ENCODE peak calls at places on chromosomes 4 and X, in four cellular contexts. One of them, this sample, is unnamed.
A peak's percentile ranks its signal among the peaks of the same experiment; 100 is the strongest.

GRCh38 chr4:12137556-12137955 is 708.9 kb upstream of the HS3ST1 start:
- ATAC-seq in upper lobe of left lung: no peak
- ATAC-seq in K562: no peak
- ATAC-seq in HepG2: no peak
- ATAC-seq in this sample: no peak

GRCh38 chr4:118335316-118335715 is 17.5 kb downstream of the PRSS12 start:
- ATAC-seq in upper lobe of left lung: no peak
- ATAC-seq in K562: no peak
- ATAC-seq in HepG2: no peak
- ATAC-seq in this sample: no peak

GRCh38 chr4:86965019-86965976 is 30.5 kb downstream of the AFF1 start:
- ATAC-seq in upper lobe of left lung: no peak
- ATAC-seq in K562: no peak
- ATAC-seq in HepG2: no peak
- ATAC-seq in this sample: no peak

GRCh38 chrX:66602381-66602938 is 36.4 kb downstream of the EDA2R start:
- ATAC-seq in upper lobe of left lung: no peak
- ATAC-seq in K562: no peak
- ATAC-seq in HepG2: peak; percentile 65
- ATAC-seq in this sample: no peak

GRCh38 chr4:8439168-8439567 is 1.4 kb downstream of the ACOX3 start:
- ATAC-seq in upper lobe of left lung: no peak
- ATAC-seq in K562: no peak
- ATAC-seq in HepG2: no peak
- ATAC-seq in this sample: no peak

GRCh38 chr4:73707269-73707875 is 33.0 kb upstream of the CXCL8 start:
- ATAC-seq in upper lobe of left lung: no peak
- ATAC-seq in K562: peak; percentile 5
- ATAC-seq in HepG2: no peak
- ATAC-seq in this sample: no peak

GRCh38 chr4:26171953-26172352 is 148.9 kb upstream of the RBPJ start:
- ATAC-seq in upper lobe of left lung: no peak
- ATAC-seq in K562: no peak
- ATAC-seq in HepG2: no peak
- ATAC-seq in this sample: peak; percentile 16

GRCh38 chr4:137749466-137749865 is 217.2 kb upstream of the PCDH18 start:
- ATAC-seq in upper lobe of left lung: no peak
- ATAC-seq in K562: no peak
- ATAC-seq in HepG2: no peak
- ATAC-seq in this sample: no peak

GRCh38 chr4:151472297-151472696 is 63.3 kb downstream of the FHIP1A start:
- ATAC-seq in upper lobe of left lung: no peak
- ATAC-seq in K562: no peak
- ATAC-seq in HepG2: no peak
- ATAC-seq in this sample: no peak

GRCh38 chr4:184151988-184152485 is 65.6 kb downstream of the ENPP6 start:
- ATAC-seq in upper lobe of left lung: peak; percentile 46
- ATAC-seq in K562: no peak
- ATAC-seq in HepG2: no peak
- ATAC-seq in this sample: no peak

GRCh38 chr4:74583066-74583700 is 138.2 kb downstream of the AREG start:
- ATAC-seq in upper lobe of left lung: no peak
- ATAC-seq in K562: no peak
- ATAC-seq in HepG2: no peak
- ATAC-seq in this sample: no peak

GRCh38 chr4:34676390-34676789 is 1567.9 kb downstream of the ARAP2 start:
- ATAC-seq in upper lobe of left lung: no peak
- ATAC-seq in K562: no peak
- ATAC-seq in HepG2: no peak
- ATAC-seq in this sample: no peak

GRCh38 chrX:112819813-112820212 is 20.8 kb downstream of the AMOT start:
- ATAC-seq in upper lobe of left lung: no peak
- ATAC-seq in K562: no peak
- ATAC-seq in HepG2: no peak
- ATAC-seq in this sample: no peak

GRCh38 chr4:99809326-99809725 is 7.3 kb upstream of the DAPP1 start:
- ATAC-seq in upper lobe of left lung: no peak
- ATAC-seq in K562: no peak
- ATAC-seq in HepG2: no peak
- ATAC-seq in this sample: no peak

GRCh38 chr4:42359686-42360085 is 37.6 kb upstream of the SHISA3 start:
- ATAC-seq in upper lobe of left lung: no peak
- ATAC-seq in K562: no peak
- ATAC-seq in HepG2: no peak
- ATAC-seq in this sample: no peak

GRCh38 chr4:111773858-111774257 is 371.4 kb upstream of the FAM241A start:
- ATAC-seq in upper lobe of left lung: peak; percentile 44
- ATAC-seq in K562: no peak
- ATAC-seq in HepG2: no peak
- ATAC-seq in this sample: no peak

GRCh38 chrX:41300758-41301437 is 33.1 kb upstream of the DDX3X start:
- ATAC-seq in upper lobe of left lung: no peak
- ATAC-seq in K562: peak; percentile 65
- ATAC-seq in HepG2: no peak
- ATAC-seq in this sample: no peak

GRCh38 chrX:41304178-41304577 is 29.8 kb upstream of the DDX3X start:
- ATAC-seq in upper lobe of left lung: no peak
- ATAC-seq in K562: no peak
- ATAC-seq in HepG2: no peak
- ATAC-seq in this sample: no peak

GRCh38 chrX:41302293-41302868 is 31.6 kb upstream of the DDX3X start:
- ATAC-seq in upper lobe of left lung: peak; percentile 24
- ATAC-seq in K562: peak; percentile 53
- ATAC-seq in HepG2: peak; percentile 48
- ATAC-seq in this sample: no peak

GRCh38 chrX:41301438-41301824 is 32.5 kb upstream of the DDX3X start:
- ATAC-seq in upper lobe of left lung: no peak
- ATAC-seq in K562: no peak
- ATAC-seq in HepG2: no peak
- ATAC-seq in this sample: no peak

DNA sequence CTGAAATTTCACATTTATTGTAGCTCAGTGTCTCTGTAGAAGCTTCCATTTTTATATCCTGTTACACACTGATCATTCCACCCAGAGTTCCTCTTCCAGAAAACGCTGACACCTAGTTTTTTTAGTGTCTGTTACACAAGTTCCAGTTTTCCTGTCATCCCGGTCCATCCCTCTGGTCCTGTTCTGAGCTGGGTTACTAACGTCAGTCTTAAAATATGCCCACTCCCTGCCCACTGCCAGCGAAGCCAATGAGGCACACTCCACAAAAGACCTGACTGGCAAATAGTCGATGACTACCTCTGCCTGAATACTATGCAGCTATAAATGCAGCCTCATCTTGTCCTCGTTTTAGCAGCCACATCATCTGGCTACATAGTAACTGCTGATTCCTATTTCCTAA is 30.9 kb upstream of the DDX3X start:
- ATAC-seq in upper lobe of left lung: no peak
- ATAC-seq in K562: no peak
- ATAC-seq in HepG2: no peak
- ATAC-seq in this sample: peak; percentile 39
- TF ChIP-seq POLR2AphosphoS5 in upper lobe of left lung: no peak
- TF ChIP-seq POLR2AphosphoS5 in K562: no peak
- TF ChIP-seq POLR2AphosphoS5 in HepG2: no peak
- TF ChIP-seq POLR2AphosphoS5 in this sample: no peak

DNA sequence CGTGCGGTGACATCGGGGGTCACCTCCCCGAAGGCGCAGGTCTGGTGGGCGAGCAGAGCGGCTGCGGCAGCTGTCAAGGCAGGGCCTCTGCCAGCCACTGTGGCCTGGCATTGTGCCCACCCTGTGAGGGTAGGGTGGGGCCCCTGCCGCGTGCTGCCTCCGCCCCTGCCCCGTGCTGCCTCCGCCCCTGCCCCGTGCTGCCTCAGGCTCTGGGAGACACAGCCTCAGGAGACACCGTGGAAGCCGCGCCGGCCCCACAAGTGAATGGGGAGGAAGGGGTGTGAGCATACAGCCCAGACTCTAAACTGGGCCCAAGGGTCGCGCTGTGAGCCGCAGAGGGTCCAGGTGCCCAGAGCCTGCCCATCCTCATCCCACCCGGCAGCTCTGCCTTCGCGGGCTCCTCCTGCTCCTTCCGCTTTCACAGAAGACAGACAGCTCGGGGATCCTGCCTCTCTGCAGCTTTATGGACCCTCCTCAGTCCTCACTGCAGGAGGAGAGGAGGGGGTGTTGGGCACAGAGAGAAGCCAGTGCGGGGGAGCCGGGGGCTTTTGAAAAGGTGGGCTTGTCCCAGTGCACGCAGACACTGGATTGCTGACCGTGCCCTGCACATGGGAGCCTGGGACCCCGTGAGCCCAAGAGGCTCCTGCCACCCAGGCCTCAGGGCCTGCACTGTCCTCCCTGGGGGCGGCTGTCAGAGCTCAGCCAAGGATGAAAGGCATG is 27.4 kb downstream of the PCGF3 start:
- ATAC-seq in upper lobe of left lung: peak; percentile 49
- ATAC-seq in K562: no peak
- ATAC-seq in HepG2: peak; percentile 19
- ATAC-seq in this sample: no peak
- H3K4me3 ChIP-seq in upper lobe of left lung: no peak overlapping the region
- H3K4me3 ChIP-seq in K562: no peak overlapping the region
- H3K4me3 ChIP-seq in HepG2: no peak overlapping the region
- H3K4me3 ChIP-seq in this sample: no peak overlapping the region

DNA sequence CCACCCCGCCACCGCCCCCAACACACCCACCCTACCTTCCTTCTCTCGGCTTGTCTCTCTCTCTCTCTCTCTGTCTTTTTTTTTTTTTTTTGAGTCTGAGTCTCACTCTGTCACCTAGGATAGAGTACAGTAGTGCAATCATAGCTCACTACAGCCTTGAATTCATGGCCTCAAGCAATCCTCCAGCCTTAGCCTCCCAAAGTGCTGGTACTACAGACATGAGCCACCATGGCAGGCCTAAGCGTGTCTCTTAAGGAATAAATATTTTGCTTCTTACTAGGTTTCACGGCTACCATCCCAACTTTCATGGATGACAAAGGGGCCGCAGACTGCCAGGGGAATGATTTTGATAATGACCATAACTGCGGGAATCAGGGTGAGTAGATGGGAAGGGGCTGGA is 55.8 kb downstream of the SSX7 start:
- ATAC-seq in upper lobe of left lung: no peak
- ATAC-seq in K562: no peak
- ATAC-seq in HepG2: no peak
- ATAC-seq in this sample: no peak
- TF ChIP-seq EP300 in upper lobe of left lung: no peak
- TF ChIP-seq EP300 in K562: no peak
- TF ChIP-seq EP300 in HepG2: no peak
- TF ChIP-seq EP300 in this sample: no peak

DNA sequence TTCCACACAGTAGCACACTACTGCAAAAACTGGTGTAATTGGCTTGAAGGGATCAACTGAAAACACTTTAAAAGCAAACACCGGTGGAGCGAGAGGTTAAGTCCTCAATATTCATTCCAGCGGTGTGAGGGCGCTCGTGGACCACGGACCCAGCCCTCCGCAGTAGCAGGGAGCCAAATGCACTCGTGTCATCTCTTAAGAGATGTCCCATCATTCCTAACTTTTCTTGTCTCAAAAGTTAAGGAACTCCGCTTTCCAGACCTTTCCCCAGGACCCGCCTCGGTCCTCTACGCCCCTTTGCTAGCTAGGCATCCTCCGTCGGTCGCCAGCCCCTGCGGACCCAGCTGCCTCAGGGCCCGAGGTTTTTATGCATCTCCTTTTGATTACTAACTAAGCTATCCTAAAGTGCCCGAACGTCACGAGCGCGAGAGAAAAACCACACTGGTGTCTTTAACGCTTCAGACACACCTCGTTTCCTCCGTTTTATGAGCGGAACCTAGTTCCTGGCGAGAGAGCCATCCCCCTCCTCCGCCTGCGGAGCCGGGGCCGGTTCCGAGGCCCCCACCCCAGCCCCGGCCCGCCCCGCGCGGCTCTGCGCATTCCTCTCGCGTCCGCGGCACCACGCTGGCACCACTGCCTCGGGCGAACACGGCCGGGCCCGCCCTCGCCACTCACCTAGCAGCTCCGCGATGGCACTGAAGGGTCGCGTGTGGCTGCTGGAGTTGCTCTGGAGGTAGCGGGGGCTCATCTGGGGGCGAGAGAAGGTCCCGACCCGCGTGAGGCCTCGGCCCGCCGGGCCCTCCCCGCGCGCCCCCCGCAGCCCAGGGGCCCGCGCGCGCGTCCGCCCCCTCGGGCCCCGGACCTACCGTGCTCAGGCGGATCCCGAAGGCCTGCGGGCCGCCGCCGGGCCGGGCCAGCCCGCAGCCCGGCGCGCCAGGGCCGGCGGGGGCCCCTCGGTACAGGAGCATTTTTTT is 723 bp downstream of the MORC4 start:
- ATAC-seq in upper lobe of left lung: peak; percentile 23
- ATAC-seq in K562: peak; percentile 63
- ATAC-seq in HepG2: peak; percentile 82
- ATAC-seq in this sample: peak; percentile 64
- TF ChIP-seq POLR2AphosphoS5 in upper lobe of left lung: no peak
- TF ChIP-seq POLR2AphosphoS5 in K562: no peak
- TF ChIP-seq POLR2AphosphoS5 in HepG2: no peak
- TF ChIP-seq POLR2AphosphoS5 in this sample: no peak

DNA sequence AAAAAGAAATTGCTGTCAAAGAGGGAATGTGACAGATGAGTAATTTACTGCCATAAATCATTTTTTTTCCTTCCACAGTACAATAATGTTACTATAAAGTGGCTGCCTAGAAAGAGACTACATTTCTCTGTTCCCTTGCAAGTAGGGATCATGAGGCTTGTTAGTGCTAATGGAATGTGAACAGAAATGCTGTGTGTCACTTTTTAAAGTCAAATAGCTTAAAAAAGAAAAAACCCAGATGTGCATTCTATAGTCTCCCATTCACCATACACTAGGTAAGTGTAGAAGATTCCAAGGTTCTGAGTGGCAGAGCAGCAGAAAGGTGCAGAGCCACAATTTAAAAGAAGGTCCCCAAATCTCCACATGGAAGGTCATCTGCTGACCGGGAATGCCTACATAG is 328.4 kb downstream of the CAMK2D start:
- ATAC-seq in upper lobe of left lung: no peak
- ATAC-seq in K562: no peak
- ATAC-seq in HepG2: no peak
- ATAC-seq in this sample: no peak
- H3K4me3 ChIP-seq in upper lobe of left lung: no peak overlapping the region
- H3K4me3 ChIP-seq in K562: no peak overlapping the region
- H3K4me3 ChIP-seq in HepG2: no peak overlapping the region
- H3K4me3 ChIP-seq in this sample: no peak overlapping the region

This sample was measured in gastroesophageal sphincter.